ENCODE peak calls at places on chromosomes 3 and 15, in six cellular contexts. P, X, Q, U, G and E are unnamed samples.

GRCh38 chr15:66707310-66708160 is 5.5 kb downstream of the SMAD6 start:
- DNase-seq in G (no peak), X (peak), Q (no peak), U (no peak), P (peak), E (peak)

GRCh38 chr3:161163297-161163696 is 57.8 kb upstream of the NMD3 start:
- DNase-seq in P (peak), U (peak), G (peak), Q (no peak), X (peak), E (no peak)

GRCh38 chr3:42493126-42493797 is 9.2 kb upstream of the VIPR1 start:
- DNase-seq in P (no peak), U (no peak), G (no peak), Q (no peak), X (no peak), E (no peak)

GRCh38 chr15:99932676-99933402 is 199.6 kb upstream of the LYSMD4 start:
- DNase-seq in Q (no peak), U (no peak), G (no peak), X (no peak), P (no peak), E (no peak)

GRCh38 chr3:99128740-99129505 is 227.4 kb upstream of the DCBLD2 start:
- DNase-seq in P (peak), Q (no peak), G (no peak), U (peak), X (no peak), E (no peak)

GRCh38 chr3:150106752-150107428 is 136.2 kb upstream of the PFN2 start:
- DNase-seq in Q (no peak), P (peak), U (no peak), X (no peak), G (no peak), E (peak)

GRCh38 chr15:52078876-52079700 is 33.5 kb downstream of the BCL2L10 start:
- DNase-seq in P (peak), X (peak), Q (peak), G (peak), U (peak), E (peak)

GRCh38 chr15:53512029-53512428 is 247.4 kb downstream of the WDR72 start:
- DNase-seq in Q (no peak), X (peak), G (peak), U (no peak), P (no peak), E (no peak)

GRCh38 chr3:172104471-172105072 is 65.2 kb downstream of the FNDC3B start:
- DNase-seq in U (no peak), G (no peak), P (no peak), Q (no peak), X (no peak), E (no peak)

GRCh38 chr15:68259883-68260282 is 17.7 kb upstream of the FEM1B start:
- DNase-seq in G (no peak), U (no peak), P (no peak), X (no peak), Q (no peak), E (no peak)

GRCh38 chr3:132659370-132660055 is at the start of gene ACAD11:
- DNase-seq in P (peak), U (peak), Q (peak), X (peak), G (peak), E (peak)

GRCh38 chr3:65829228-65829627 is 209.5 kb downstream of the MAGI1 start:
- DNase-seq in P (no peak), G (no peak), Q (no peak), U (no peak), X (no peak), E (no peak)

GRCh38 chr3:123547881-123548534 is 36.8 kb downstream of the HACD2 start:
- DNase-seq in P (peak), U (no peak), X (no peak), Q (no peak), G (no peak), E (no peak)

GRCh38 chr15:56616551-56616950 is 116.8 kb downstream of the ZNF280D start:
- DNase-seq in Q (no peak), P (no peak), G (no peak), U (no peak), X (no peak), E (no peak)

GRCh38 chr3:123343296-123344174 is 105.4 kb downstream of the ADCY5 start:
- DNase-seq in G (no peak), Q (no peak), X (no peak), P (no peak), U (no peak), E (no peak)

GRCh38 chr3:30496496-30496966 is 109.9 kb upstream of the TGFBR2 start:
- DNase-seq in Q (no peak), U (no peak), P (peak), G (no peak), X (no peak), E (no peak)
- H3K4me2 ChIP-seq in Q (no peak), U (peak), P (peak), G (no peak), X (no peak), E (no peak)

GRCh38 chr3:44186111-44186672 is 55.5 kb upstream of the TOPAZ1 start:
- DNase-seq in P (no peak), Q (no peak), X (no peak), G (peak), U (no peak), E (no peak)

GRCh38 chr3:44185396-44185915 is 56.2 kb upstream of the TOPAZ1 start:
- DNase-seq in U (no peak), Q (no peak), G (peak), X (no peak), P (no peak), E (no peak)

GRCh38 chr3:44186712-44187111 is 55.0 kb upstream of the TOPAZ1 start:
- DNase-seq in Q (peak), P (no peak), U (no peak), X (no peak), G (no peak), E (no peak)

GRCh38 chr3:44179251-44179650 is 62.4 kb upstream of the TOPAZ1 start:
- DNase-seq in Q (no peak), U (no peak), G (no peak), X (no peak), P (no peak), E (no peak)

DNA sequence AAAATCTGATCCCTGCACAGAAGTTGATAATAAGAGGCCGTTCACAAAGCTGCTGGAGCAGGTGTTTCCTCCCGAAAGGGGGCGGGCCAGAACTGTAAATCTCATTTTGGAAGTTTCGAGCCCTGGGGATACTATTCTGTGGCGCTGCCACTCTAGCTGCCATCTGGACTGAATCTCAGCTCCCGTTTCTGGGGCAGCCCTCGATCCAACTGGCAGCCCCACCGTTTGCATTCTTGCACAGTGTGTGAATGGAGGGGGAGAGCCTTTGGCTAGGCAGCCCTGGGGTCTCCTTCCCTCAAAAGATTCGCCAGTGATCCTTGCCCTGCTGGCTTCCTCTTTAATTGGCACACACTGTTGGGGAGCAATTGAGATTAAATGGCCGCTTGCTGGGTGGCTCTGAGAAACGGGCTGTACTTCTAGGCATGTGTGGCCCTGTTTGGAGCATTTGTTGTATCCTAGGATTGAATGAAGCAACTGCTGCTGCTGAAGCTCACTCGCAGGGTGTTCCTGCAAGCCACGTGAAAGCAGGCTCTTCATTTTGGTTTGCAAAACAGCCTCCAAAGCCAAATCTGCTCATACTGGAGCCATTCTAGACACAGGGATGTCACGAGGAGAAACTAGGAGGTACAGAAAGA is 57.2 kb upstream of the TOPAZ1 start:
- DNase-seq in P (no peak), Q (peak), U (no peak), G (peak), X (no peak), E (peak)
- H3K4me2 ChIP-seq in P (no peak), Q (peak), U (no peak), G (peak), X (no peak), E (peak)

DNA sequence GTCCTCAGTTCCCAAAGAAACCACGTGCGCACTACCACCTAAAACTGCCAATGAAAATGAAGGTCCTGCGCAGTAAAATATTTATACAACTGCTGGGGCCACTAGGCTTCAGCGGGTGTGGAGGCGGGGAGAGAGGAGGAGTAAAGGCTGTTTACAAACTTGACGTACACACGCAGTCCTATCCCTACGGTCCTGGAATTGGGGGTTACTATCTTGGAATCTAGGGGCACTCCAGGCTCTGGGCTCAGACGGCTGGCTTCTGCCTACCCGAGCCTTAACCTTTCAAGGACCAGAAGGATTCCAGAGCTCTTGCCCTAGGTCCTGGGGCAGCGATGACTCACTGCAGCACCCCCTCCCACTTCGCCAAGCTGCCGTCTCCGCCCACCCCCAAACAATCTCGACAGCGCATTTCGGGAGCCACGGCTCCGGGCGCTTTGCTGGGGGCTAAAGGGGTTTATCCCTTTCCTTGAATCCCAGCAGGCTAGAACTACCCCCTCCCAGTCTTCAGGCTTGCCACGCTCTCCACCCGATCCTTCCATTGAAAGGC is 3.0 kb downstream of the ADAMTS9 start:
- DNase-seq in G (no peak), P (peak), Q (no peak), U (no peak), X (no peak), E (peak)
- H3K4me2 ChIP-seq in G (no peak), P (peak), Q (no peak), U (no peak), X (no peak), E (peak)

DNA sequence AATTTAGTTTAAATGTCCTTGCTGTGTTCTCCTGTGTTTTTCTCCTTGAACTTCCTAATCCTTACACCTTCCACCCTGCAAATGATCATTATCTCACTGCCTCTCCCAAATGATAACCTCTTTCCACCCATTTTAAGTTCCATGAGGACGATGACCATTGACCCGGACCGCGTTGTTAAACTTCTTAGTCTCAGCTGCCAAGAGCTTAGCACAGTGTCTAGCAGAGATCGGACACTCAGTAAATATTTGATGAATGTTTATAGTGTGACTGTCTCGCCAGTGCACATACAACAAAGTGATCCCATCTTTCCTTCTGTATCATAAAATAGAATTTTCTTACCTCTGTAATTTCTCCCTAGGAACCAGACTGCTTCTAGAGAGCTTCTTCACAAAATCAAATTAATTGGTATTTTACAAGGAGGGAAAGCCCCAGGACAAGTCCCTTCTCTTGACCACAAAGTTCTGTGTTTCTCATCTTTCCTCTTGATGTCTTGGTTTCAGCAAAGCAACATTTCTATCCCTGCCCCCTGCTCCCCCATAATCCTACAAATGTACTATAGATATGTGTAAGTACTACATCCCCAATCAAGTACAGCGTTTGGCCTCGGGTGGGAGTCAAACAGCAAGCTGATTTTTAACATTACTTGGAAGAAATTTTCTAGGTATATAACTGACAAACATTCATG is 429.7 kb downstream of the LPP start:
- DNase-seq in Q (peak), G (no peak), U (no peak), X (no peak), P (no peak), E (no peak)
- H3K4me2 ChIP-seq in Q (peak), G (no peak), U (no peak), X (no peak), P (peak), E (no peak)

GRCh38 chr3:71576966-71577459 is 6.5 kb downstream of the FOXP1 start:
- DNase-seq in Q (no peak), G (no peak), P (no peak), X (no peak), U (no peak), E (no peak)
- H3K4me2 ChIP-seq in Q (peak), G (no peak), P (no peak), X (peak), U (no peak), E (no peak)

DNA sequence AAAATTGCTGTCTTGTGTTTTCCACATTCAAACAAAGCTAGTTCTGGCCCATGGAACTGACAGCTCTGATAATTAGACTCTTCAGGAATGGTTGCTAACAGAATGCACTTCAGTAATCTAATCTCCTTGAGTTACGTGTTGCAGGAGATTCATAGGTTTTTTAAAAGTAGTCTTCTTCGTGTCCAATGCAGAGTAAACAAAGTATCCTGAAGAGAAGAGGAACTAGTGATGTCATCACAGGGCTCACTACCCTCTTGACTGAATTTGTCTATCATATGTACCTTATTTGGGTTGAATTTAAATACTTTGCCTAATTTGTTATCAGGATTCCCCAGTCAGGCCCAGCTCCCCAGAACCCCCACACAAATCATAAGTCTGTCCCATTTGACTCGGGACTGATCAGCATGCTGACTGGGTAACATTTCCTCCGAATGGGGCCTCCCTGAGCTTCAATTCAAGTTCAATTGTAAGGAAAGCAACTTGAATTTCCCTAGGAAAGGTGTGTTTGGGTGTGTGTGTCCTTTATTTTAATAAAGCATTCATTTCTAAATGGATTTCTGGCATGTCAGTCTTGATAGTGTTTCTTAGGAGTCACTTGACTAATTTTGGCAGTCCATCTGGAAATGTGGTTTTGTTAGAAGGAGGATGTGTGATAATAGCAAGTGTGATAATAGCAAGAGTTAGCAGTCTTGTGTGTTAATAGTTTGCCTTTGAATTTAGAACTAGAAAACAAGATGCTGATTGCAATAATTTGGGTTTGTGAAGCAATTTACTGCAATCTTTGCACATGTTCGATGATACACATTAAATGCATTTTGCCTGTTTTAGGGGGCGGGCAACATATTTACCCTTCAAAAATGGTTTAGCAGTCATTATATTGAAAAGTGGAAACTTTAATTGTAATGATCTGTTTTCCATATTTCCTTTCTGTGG is 21.9 kb downstream of the OXNAD1 start:
- DNase-seq in U (no peak), X (no peak), Q (no peak), G (no peak), P (no peak), E (no peak)
- H3K4me2 ChIP-seq in U (no peak), X (no peak), Q (no peak), G (no peak), P (no peak), E (no peak)

GRCh38 chr15:54579855-54580254 is 601.6 kb downstream of the UNC13C start:
- DNase-seq in U (no peak), G (no peak), X (no peak), Q (no peak), P (no peak), E (no peak)

GRCh38 chr15:54580643-54581042 is 602.4 kb downstream of the UNC13C start:
- DNase-seq in G (no peak), P (no peak), X (no peak), Q (no peak), U (no peak), E (no peak)

GRCh38 chr15:54576303-54576935 is 598.2 kb downstream of the UNC13C start:
- DNase-seq in Q (no peak), X (no peak), P (no peak), U (no peak), G (no peak), E (no peak)

DNA sequence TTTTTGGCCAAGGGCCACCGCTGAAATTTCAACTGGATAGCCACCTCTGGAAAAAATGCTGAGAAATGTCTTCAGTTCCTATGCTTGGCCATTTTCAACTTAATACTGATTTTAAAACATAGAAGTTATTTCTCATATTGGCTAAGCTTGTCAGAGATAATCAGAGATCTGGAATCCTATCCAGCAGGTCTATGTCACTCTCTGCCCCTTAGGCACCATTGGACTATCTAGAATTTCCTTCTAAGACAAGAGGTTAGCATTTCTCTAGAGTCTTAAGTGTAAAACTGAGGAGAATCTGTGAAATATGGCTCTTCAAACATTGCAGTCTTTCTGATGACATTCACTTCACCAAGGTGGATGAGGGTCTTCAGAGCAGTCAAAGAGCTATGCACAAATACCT is 597.3 kb downstream of the UNC13C start:
- DNase-seq in Q (no peak), U (no peak), P (no peak), X (no peak), G (no peak), E (no peak)
- H3K4me2 ChIP-seq in Q (no peak), U (no peak), P (no peak), X (no peak), G (no peak), E (no peak)

GRCh38 chr3:158205994-158206393 is 96.1 kb downstream of the RSRC1 start:
- DNase-seq in G (no peak), Q (no peak), U (no peak), P (no peak), X (no peak), E (no peak)
- H3K4me2 ChIP-seq in G (no peak), Q (no peak), U (no peak), P (no peak), X (no peak), E (no peak)

GRCh38 chr3:45477838-45478237 is 89.5 kb downstream of the LARS2 start:
- DNase-seq in G (no peak), Q (no peak), U (no peak), P (no peak), X (no peak), E (no peak)

GRCh38 chr3:45475145-45475544 is 86.8 kb downstream of the LARS2 start:
- DNase-seq in Q (no peak), U (no peak), X (no peak), G (no peak), P (no peak), E (no peak)

GRCh38 chr3:45477026-45477725 is 88.8 kb downstream of the LARS2 start:
- DNase-seq in Q (no peak), U (no peak), X (no peak), P (no peak), G (no peak), E (no peak)

GRCh38 chr3:45472795-45473194 is 84.4 kb downstream of the LARS2 start:
- DNase-seq in U (no peak), Q (no peak), X (no peak), P (no peak), G (no peak), E (no peak)

GRCh38 chr3:45473841-45474240 is 85.5 kb downstream of the LARS2 start:
- DNase-seq in X (no peak), P (peak), U (no peak), G (no peak), Q (no peak), E (no peak)
- H3K4me2 ChIP-seq in X (no peak), P (no peak), U (no peak), G (no peak), Q (no peak), E (no peak)